ENCODE peak calls at places on chromosomes 12 and 14, in eight cellular contexts. One of them, this sample, is unnamed.

GRCh38 chr14:103293465-103293864 is 40.6 kb upstream of the EIF5 start:
- DNase-seq in GM20000: no peak
- DNase-seq in fibroblast of mammary gland: no peak
- DNase-seq in transverse colon: no peak
- DNase-seq in testis: no peak
- DNase-seq in lower leg skin: no peak
- DNase-seq in astrocyte of the spinal cord: no peak
- DNase-seq in HFFc6: no peak
- DNase-seq in this sample: no peak

GRCh38 chr12:57164966-57165365 is 17.5 kb upstream of the LRP1-AS start:
- DNase-seq in GM20000: no peak
- DNase-seq in fibroblast of mammary gland: peak; percentile 58
- DNase-seq in transverse colon: no peak
- DNase-seq in testis: no peak
- DNase-seq in lower leg skin: no peak
- DNase-seq in astrocyte of the spinal cord: peak; percentile 53
- DNase-seq in HFFc6: no peak
- DNase-seq in this sample: no peak

GRCh38 chr12:22856120-22856699 is 231.2 kb downstream of the ETNK1 start:
- DNase-seq in GM20000: peak; percentile 10
- DNase-seq in fibroblast of mammary gland: peak; percentile 63
- DNase-seq in transverse colon: no peak
- DNase-seq in testis: no peak
- DNase-seq in lower leg skin: no peak
- DNase-seq in astrocyte of the spinal cord: peak; percentile 53
- DNase-seq in HFFc6: peak; percentile 2
- DNase-seq in this sample: peak; percentile 28

GRCh38 chr12:65929641-65930040 is 105.4 kb downstream of the HMGA2 start:
- DNase-seq in GM20000: no peak
- DNase-seq in fibroblast of mammary gland: no peak
- DNase-seq in transverse colon: no peak
- DNase-seq in testis: no peak
- DNase-seq in lower leg skin: no peak
- DNase-seq in astrocyte of the spinal cord: no peak
- DNase-seq in HFFc6: no peak
- DNase-seq in this sample: no peak

GRCh38 chr12:84599539-84599938 is 313.1 kb downstream of the SLC6A15 start:
- DNase-seq in GM20000: no peak
- DNase-seq in fibroblast of mammary gland: peak; percentile 49
- DNase-seq in transverse colon: no peak
- DNase-seq in testis: no peak
- DNase-seq in lower leg skin: no peak
- DNase-seq in astrocyte of the spinal cord: peak; percentile 25
- DNase-seq in HFFc6: peak; percentile 7
- DNase-seq in this sample: peak; percentile 3

GRCh38 chr14:59262717-59263469 is 74.4 kb downstream of the DAAM1 start:
- DNase-seq in GM20000: no peak
- DNase-seq in fibroblast of mammary gland: no peak
- DNase-seq in transverse colon: peak; percentile 61
- DNase-seq in testis: no peak
- DNase-seq in lower leg skin: no peak
- DNase-seq in astrocyte of the spinal cord: no peak
- DNase-seq in HFFc6: no peak
- DNase-seq in this sample: no peak

GRCh38 chr14:103607039-103607668 is 21.9 kb upstream of the KLC1 start:
- DNase-seq in GM20000: peak; percentile 47
- DNase-seq in fibroblast of mammary gland: peak; percentile 93
- DNase-seq in transverse colon: peak; percentile 81
- DNase-seq in testis: peak; percentile 71
- DNase-seq in lower leg skin: peak; percentile 82
- DNase-seq in astrocyte of the spinal cord: peak; percentile 95
- DNase-seq in HFFc6: peak; percentile 77
- DNase-seq in this sample: peak; percentile 93

GRCh38 chr12:25771062-25771461 is 187.4 kb upstream of the RASSF8 start:
- DNase-seq in GM20000: no peak
- DNase-seq in fibroblast of mammary gland: peak; percentile 70
- DNase-seq in transverse colon: no peak
- DNase-seq in testis: no peak
- DNase-seq in lower leg skin: no peak
- DNase-seq in astrocyte of the spinal cord: peak; percentile 26
- DNase-seq in HFFc6: peak; percentile 2
- DNase-seq in this sample: no peak

GRCh38 chr12:29149691-29150382 is 759 bp downstream of the FAR2 start:
- DNase-seq in GM20000: peak; percentile 36
- DNase-seq in fibroblast of mammary gland: no peak
- DNase-seq in transverse colon: peak; percentile 38
- DNase-seq in testis: no peak
- DNase-seq in lower leg skin: no peak
- DNase-seq in astrocyte of the spinal cord: no peak
- DNase-seq in HFFc6: no peak
- DNase-seq in this sample: no peak

GRCh38 chr14:52730708-52731111 is 744 bp downstream of the STYX start:
- DNase-seq in GM20000: no peak
- DNase-seq in fibroblast of mammary gland: peak; percentile 23
- DNase-seq in transverse colon: no peak
- DNase-seq in testis: no peak
- DNase-seq in lower leg skin: no peak
- DNase-seq in astrocyte of the spinal cord: peak; percentile 31
- DNase-seq in HFFc6: peak; percentile 11
- DNase-seq in this sample: no peak

GRCh38 chr12:132484183-132484890 is 5.6 kb upstream of the FBRSL1 start:
- DNase-seq in GM20000: no peak
- DNase-seq in fibroblast of mammary gland: no peak
- DNase-seq in transverse colon: no peak
- DNase-seq in testis: no peak
- DNase-seq in lower leg skin: no peak
- DNase-seq in astrocyte of the spinal cord: no peak
- DNase-seq in HFFc6: no peak
- DNase-seq in this sample: no peak

GRCh38 chr12:50127546-50127945 is 15.5 kb downstream of the COX14 start:
- DNase-seq in GM20000: no peak
- DNase-seq in fibroblast of mammary gland: no peak
- DNase-seq in transverse colon: no peak
- DNase-seq in testis: no peak
- DNase-seq in lower leg skin: no peak
- DNase-seq in astrocyte of the spinal cord: no peak
- DNase-seq in HFFc6: no peak
- DNase-seq in this sample: no peak

GRCh38 chr14:60965402-60965801 is 15.5 kb downstream of the TRMT5 start:
- DNase-seq in GM20000: no peak
- DNase-seq in fibroblast of mammary gland: peak; percentile 87
- DNase-seq in transverse colon: no peak
- DNase-seq in testis: no peak
- DNase-seq in lower leg skin: no peak
- DNase-seq in astrocyte of the spinal cord: peak; percentile 86
- DNase-seq in HFFc6: peak; percentile 57
- DNase-seq in this sample: peak; percentile 76

GRCh38 chr12:109612975-109613502 is 39.4 kb downstream of the MVK start:
- DNase-seq in GM20000: no peak
- DNase-seq in fibroblast of mammary gland: peak; percentile 20
- DNase-seq in transverse colon: no peak
- DNase-seq in testis: no peak
- DNase-seq in lower leg skin: no peak
- DNase-seq in astrocyte of the spinal cord: peak; percentile 5
- DNase-seq in HFFc6: peak; percentile 3
- DNase-seq in this sample: no peak

GRCh38 chr12:44816446-44817017 is 59.6 kb downstream of the NELL2 start:
- DNase-seq in GM20000: no peak
- DNase-seq in fibroblast of mammary gland: no peak
- DNase-seq in transverse colon: no peak
- DNase-seq in testis: no peak
- DNase-seq in lower leg skin: no peak
- DNase-seq in astrocyte of the spinal cord: no peak
- DNase-seq in HFFc6: no peak
- DNase-seq in this sample: no peak

GRCh38 chr14:49617846-49618519 is 2.4 kb downstream of the RPL36AL start:
- DNase-seq in GM20000: no peak
- DNase-seq in fibroblast of mammary gland: no peak
- DNase-seq in transverse colon: no peak
- DNase-seq in testis: no peak
- DNase-seq in lower leg skin: no peak
- DNase-seq in astrocyte of the spinal cord: no peak
- DNase-seq in HFFc6: no peak
- DNase-seq in this sample: no peak

GRCh38 chr12:70609739-70610491 is 27.3 kb downstream of the PTPRB start:
- DNase-seq in GM20000: no peak
- DNase-seq in fibroblast of mammary gland: peak; percentile 11
- DNase-seq in transverse colon: peak; percentile 74
- DNase-seq in testis: peak; percentile 17
- DNase-seq in lower leg skin: peak; percentile 20
- DNase-seq in astrocyte of the spinal cord: no peak
- DNase-seq in HFFc6: no peak
- DNase-seq in this sample: no peak

GRCh38 chr12:118946256-118946655 is 35.1 kb upstream of the SRRM4 start:
- DNase-seq in GM20000: no peak
- DNase-seq in fibroblast of mammary gland: no peak
- DNase-seq in transverse colon: no peak
- DNase-seq in testis: no peak
- DNase-seq in lower leg skin: no peak
- DNase-seq in astrocyte of the spinal cord: no peak
- DNase-seq in HFFc6: no peak
- DNase-seq in this sample: no peak

DNA sequence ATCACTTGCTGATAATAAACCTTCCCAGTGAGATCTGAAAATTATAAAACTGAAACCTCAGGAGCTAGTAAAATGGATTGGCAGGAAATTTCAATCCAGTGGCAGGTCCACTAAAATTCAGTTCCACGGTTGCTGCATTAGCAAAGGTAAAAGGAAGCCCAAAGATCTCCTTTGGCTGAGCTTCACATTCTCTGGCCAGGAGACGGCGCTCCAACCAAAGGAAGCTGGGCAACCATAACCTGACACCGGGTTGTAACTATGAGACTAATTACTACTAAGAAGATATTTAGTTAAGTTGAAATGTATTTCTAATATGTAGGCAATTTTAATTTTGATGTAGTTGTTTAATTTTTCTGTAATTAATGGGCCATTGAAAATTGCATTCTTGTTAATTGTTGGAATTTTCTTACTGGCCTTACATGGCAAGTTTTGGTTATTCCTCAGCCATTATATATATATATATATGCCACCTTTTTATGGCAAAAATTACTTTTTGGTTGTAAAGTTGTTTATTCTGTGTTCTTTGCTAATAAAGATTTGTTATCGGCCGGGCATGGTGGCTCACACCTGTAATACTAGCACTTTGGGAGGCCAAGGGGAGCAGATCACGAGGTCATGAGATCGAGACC is 17.0 kb downstream of the OR8S1 start:
- DNase-seq in GM20000: peak; percentile 42
- DNase-seq in fibroblast of mammary gland: peak; percentile 38
- DNase-seq in transverse colon: peak; percentile 53
- DNase-seq in testis: no peak
- DNase-seq in lower leg skin: no peak
- DNase-seq in astrocyte of the spinal cord: no peak
- DNase-seq in HFFc6: peak; percentile 28
- DNase-seq in this sample: no peak
- TF ChIP-seq CTCF in GM20000: peak; percentile 86
- TF ChIP-seq CTCF in fibroblast of mammary gland: peak; percentile 88
- TF ChIP-seq CTCF in transverse colon: peak; percentile 36
- TF ChIP-seq CTCF in testis: no peak
- TF ChIP-seq CTCF in lower leg skin: no peak
- TF ChIP-seq CTCF in astrocyte of the spinal cord: peak; percentile 53
- TF ChIP-seq CTCF in HFFc6: peak; percentile 83
- TF ChIP-seq CTCF in this sample: no peak

DNA sequence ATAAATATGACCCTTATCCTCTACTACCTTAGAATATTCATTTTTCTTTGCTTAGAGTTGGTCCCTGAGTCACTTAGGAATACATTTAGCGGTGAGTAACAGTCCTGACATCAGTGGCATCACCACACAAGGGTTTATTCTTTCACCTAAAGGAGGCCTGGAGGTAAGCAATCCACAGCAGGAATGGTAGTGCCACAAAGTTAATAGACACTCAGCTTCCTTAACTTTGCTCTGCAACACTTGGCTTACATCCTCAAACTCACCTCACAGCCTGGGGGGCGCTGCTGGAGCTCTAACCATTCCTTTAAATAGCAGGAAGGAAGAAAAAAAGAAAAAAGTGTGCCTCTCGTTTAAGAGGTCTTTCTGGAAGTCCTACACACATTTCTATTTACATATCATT is 29.1 kb downstream of the BBOF1 start:
- DNase-seq in GM20000: no peak
- DNase-seq in fibroblast of mammary gland: no peak
- DNase-seq in transverse colon: no peak
- DNase-seq in testis: no peak
- DNase-seq in lower leg skin: no peak
- DNase-seq in astrocyte of the spinal cord: peak; percentile 5
- DNase-seq in HFFc6: peak; percentile 9
- DNase-seq in this sample: no peak
- TF ChIP-seq CTCF in GM20000: no peak
- TF ChIP-seq CTCF in fibroblast of mammary gland: no peak
- TF ChIP-seq CTCF in transverse colon: no peak
- TF ChIP-seq CTCF in testis: no peak
- TF ChIP-seq CTCF in lower leg skin: no peak
- TF ChIP-seq CTCF in astrocyte of the spinal cord: peak; percentile 23
- TF ChIP-seq CTCF in HFFc6: no peak
- TF ChIP-seq CTCF in this sample: peak; percentile 34

GRCh38 chr12:120230326-120230973 is 29.5 kb upstream of the RPLP0 start:
- DNase-seq in GM20000: no peak
- DNase-seq in fibroblast of mammary gland: peak; percentile 94
- DNase-seq in transverse colon: peak; percentile 51
- DNase-seq in testis: peak; percentile 53
- DNase-seq in lower leg skin: no peak
- DNase-seq in astrocyte of the spinal cord: peak; percentile 94
- DNase-seq in HFFc6: peak; percentile 93
- DNase-seq in this sample: peak; percentile 84

GRCh38 chr12:120229071-120229582 is 28.2 kb upstream of the RPLP0 start:
- DNase-seq in GM20000: no peak
- DNase-seq in fibroblast of mammary gland: no peak
- DNase-seq in transverse colon: no peak
- DNase-seq in testis: peak; percentile 87
- DNase-seq in lower leg skin: no peak
- DNase-seq in astrocyte of the spinal cord: no peak
- DNase-seq in HFFc6: no peak
- DNase-seq in this sample: no peak

GRCh38 chr12:120230974-120231315 is 30.0 kb upstream of the RPLP0 start:
- DNase-seq in GM20000: no peak
- DNase-seq in fibroblast of mammary gland: no peak
- DNase-seq in transverse colon: no peak
- DNase-seq in testis: no peak
- DNase-seq in lower leg skin: no peak
- DNase-seq in astrocyte of the spinal cord: no peak
- DNase-seq in HFFc6: no peak
- DNase-seq in this sample: no peak

GRCh38 chr12:120229583-120230325 is 28.8 kb upstream of the RPLP0 start:
- DNase-seq in GM20000: no peak
- DNase-seq in fibroblast of mammary gland: peak; percentile 54
- DNase-seq in transverse colon: peak; percentile 56
- DNase-seq in testis: no peak
- DNase-seq in lower leg skin: no peak
- DNase-seq in astrocyte of the spinal cord: no peak
- DNase-seq in HFFc6: peak; percentile 43
- DNase-seq in this sample: no peak

GRCh38 chr12:120231316-120232011 is 30.6 kb upstream of the RPLP0 start:
- DNase-seq in GM20000: no peak
- DNase-seq in fibroblast of mammary gland: peak; percentile 96
- DNase-seq in transverse colon: peak; percentile 58
- DNase-seq in testis: no peak
- DNase-seq in lower leg skin: no peak
- DNase-seq in astrocyte of the spinal cord: peak; percentile 94
- DNase-seq in HFFc6: peak; percentile 97
- DNase-seq in this sample: peak; percentile 73
- TF ChIP-seq CTCF in GM20000: no peak
- TF ChIP-seq CTCF in fibroblast of mammary gland: peak; percentile 24
- TF ChIP-seq CTCF in transverse colon: no peak
- TF ChIP-seq CTCF in testis: no peak
- TF ChIP-seq CTCF in lower leg skin: no peak
- TF ChIP-seq CTCF in astrocyte of the spinal cord: peak; percentile 24
- TF ChIP-seq CTCF in HFFc6: peak; percentile 62
- TF ChIP-seq CTCF in this sample: peak; percentile 24

GRCh38 chr14:55131782-55132181 is 2.7 kb downstream of the LGALS3 start:
- DNase-seq in GM20000: no peak
- DNase-seq in fibroblast of mammary gland: peak; percentile 74
- DNase-seq in transverse colon: peak; percentile 54
- DNase-seq in testis: no peak
- DNase-seq in lower leg skin: peak; percentile 30
- DNase-seq in astrocyte of the spinal cord: no peak
- DNase-seq in HFFc6: no peak
- DNase-seq in this sample: no peak
- TF ChIP-seq CTCF in GM20000: no peak
- TF ChIP-seq CTCF in fibroblast of mammary gland: peak; percentile 36
- TF ChIP-seq CTCF in transverse colon: peak; percentile 8
- TF ChIP-seq CTCF in testis: no peak
- TF ChIP-seq CTCF in lower leg skin: no peak
- TF ChIP-seq CTCF in astrocyte of the spinal cord: no peak
- TF ChIP-seq CTCF in HFFc6: no peak
- TF ChIP-seq CTCF in this sample: no peak

This sample was measured in astrocyte of the cerebellum.